ENCODE peak calls at places on chromosomes 7 and 10, in seven cellular contexts. I, O, C, H, L, K and A are unnamed samples.

GRCh38 chr7:41971640-41972187 is 265.3 kb downstream of the GLI3 start:
- DNase-seq in L (no peak), C (no peak), H (peak), O (no peak), K (no peak), I (no peak), A (no peak)

GRCh38 chr10:6583447-6583846 is 3.4 kb upstream of the PRKCQ start:
- DNase-seq in C (no peak), K (no peak), O (no peak), H (no peak), I (no peak), L (no peak), A (no peak)

GRCh38 chr10:120632047-120632446 is 175.0 kb downstream of the PLPP4 start:
- DNase-seq in H (no peak), K (no peak), L (no peak), C (no peak), I (no peak), O (no peak), A (no peak)

GRCh38 chr10:73248259-73248724 is 1.2 kb upstream of the DNAJC9 start:
- DNase-seq in C (no peak), I (no peak), H (no peak), L (no peak), K (no peak), O (no peak), A (no peak)

GRCh38 chr7:42494199-42494710 is 257.2 kb upstream of the GLI3 start:
- DNase-seq in C (no peak), I (no peak), K (no peak), L (no peak), O (no peak), H (no peak), A (no peak)

GRCh38 chr7:139431010-139431409 is 52.5 kb downstream of the KLRG2 start:
- DNase-seq in O (no peak), I (no peak), C (no peak), K (no peak), H (no peak), L (no peak), A (no peak)

GRCh38 chr7:29106128-29106988 is 40.0 kb downstream of the CPVL start:
- DNase-seq in I (no peak), O (peak), L (peak), H (peak), C (no peak), K (no peak), A (no peak)

GRCh38 chr10:5560142-5560843 is 35.5 kb downstream of the CALML3 start:
- DNase-seq in L (no peak), C (no peak), H (no peak), O (no peak), K (peak), I (peak), A (no peak)

GRCh38 chr7:149773446-149774236 is at the start of gene ZNF467:
- DNase-seq in K (peak), L (peak), O (peak), C (peak), I (no peak), H (no peak), A (peak)

GRCh38 chr7:157292770-157293412 is 43.9 kb upstream of the DNAJB6 start:
- DNase-seq in O (peak), L (no peak), H (no peak), K (no peak), C (no peak), I (no peak), A (peak)

GRCh38 chr7:50146692-50147091 is 53.6 kb upstream of the ZPBP start:
- DNase-seq in I (no peak), C (no peak), K (no peak), L (no peak), H (no peak), O (no peak), A (no peak)

GRCh38 chr10:129534826-129535225 is 67.8 kb downstream of the MGMT start:
- DNase-seq in L (no peak), K (no peak), H (no peak), O (no peak), I (no peak), C (no peak), A (no peak)

GRCh38 chr10:73819513-73820093 is 8.2 kb upstream of the NDST2 start:
- DNase-seq in I (no peak), O (no peak), H (no peak), K (no peak), L (no peak), C (no peak), A (peak)

GRCh38 chr10:30537586-30537985 is 92.0 kb downstream of the LYZL2 start:
- DNase-seq in L (no peak), K (no peak), C (no peak), O (no peak), H (no peak), I (no peak), A (no peak)

GRCh38 chr10:56632537-56632936 is 271.5 kb upstream of the ZWINT start:
- DNase-seq in O (no peak), I (no peak), C (no peak), H (no peak), K (no peak), L (no peak), A (no peak)

GRCh38 chr7:136687693-136688322 is 180.6 kb upstream of the CHRM2 start:
- DNase-seq in I (no peak), L (peak), K (no peak), H (peak), C (no peak), O (peak), A (no peak)

DNA sequence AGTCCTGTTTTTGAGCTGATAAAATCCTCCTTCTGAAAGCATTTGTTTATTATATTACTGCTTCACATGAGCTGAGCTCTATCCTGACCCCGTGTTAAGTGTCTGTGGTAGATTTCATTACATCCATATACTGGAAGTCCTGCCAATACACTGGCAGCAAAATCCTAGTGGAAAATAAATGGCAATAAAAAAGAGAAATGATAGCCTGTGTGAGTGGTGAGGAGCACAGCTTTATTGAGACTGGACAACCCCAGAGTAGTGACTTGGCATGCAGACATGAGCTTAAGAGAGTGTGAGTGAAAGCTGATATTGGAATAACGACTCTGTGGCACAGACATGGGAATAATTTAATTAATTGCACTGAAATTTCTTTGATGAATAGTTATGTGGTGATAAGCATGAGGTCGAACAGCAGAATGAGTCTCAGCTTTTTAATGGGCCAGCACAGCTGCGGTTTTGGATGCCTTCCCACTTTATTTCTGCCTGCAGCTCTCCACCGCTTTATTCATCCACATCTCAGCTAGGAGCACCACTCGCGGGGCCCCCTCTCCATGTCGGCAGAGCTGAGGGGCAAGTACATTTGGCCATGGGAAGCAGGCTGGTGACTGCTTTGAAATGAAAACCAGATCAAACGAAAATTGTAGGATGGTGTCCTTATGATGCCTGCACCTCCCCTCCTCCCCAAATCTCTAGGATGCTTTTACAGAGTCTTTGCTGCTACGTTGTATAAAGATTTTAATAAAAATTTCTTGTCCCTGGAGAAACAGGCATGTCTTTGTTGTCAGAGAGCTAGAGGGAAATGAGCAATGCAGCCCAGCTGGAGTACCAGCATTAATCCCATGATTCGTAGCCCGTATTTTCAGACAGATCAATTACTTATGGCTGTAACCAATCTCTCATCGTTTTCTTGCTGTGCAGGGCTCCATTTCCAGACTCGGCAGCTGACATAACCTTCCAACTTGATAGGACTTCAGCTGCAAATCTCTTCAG is 494.3 kb downstream of the AUTS2 start:
- DNase-seq in L (no peak), K (no peak), C (peak), H (no peak), O (no peak), I (no peak), A (no peak)
- TF ChIP-seq EP300 in L (no peak), K (no peak), C (no peak), H (no peak), O (no peak), I (no peak), A (no peak)

GRCh38 chr7:47233996-47234395 is 347.9 kb downstream of the TNS3 start:
- DNase-seq in C (no peak), L (no peak), H (no peak), O (no peak), K (no peak), I (no peak), A (no peak)
- H3K4me3 ChIP-seq in C (no peak), L (no peak), H (no peak), O (no peak), K (no peak), I (no peak), A (no peak)

GRCh38 chr10:69124558-69125121 is 662 bp downstream of the VPS26A start:
- DNase-seq in O (peak), C (peak), H (peak), L (no peak), I (no peak), K (no peak), A (peak)

GRCh38 chr10:69119896-69120295 is 4.1 kb upstream of the VPS26A start:
- DNase-seq in C (no peak), K (no peak), L (no peak), O (no peak), I (no peak), H (no peak), A (no peak)

GRCh38 chr10:69125554-69125953 is 1.6 kb downstream of the VPS26A start:
- DNase-seq in K (no peak), O (no peak), L (no peak), I (no peak), H (no peak), C (no peak), A (no peak)

GRCh38 chr10:69123306-69123746 is 652 bp upstream of the VPS26A start:
- DNase-seq in O (peak), K (no peak), L (peak), H (peak), C (no peak), I (no peak), A (peak)

GRCh38 chr10:69123747-69124557 is at the start of gene VPS26A:
- DNase-seq in K (peak), L (peak), I (peak), C (peak), O (peak), H (peak), A (peak)
- TF ChIP-seq EP300 in K (peak), L (peak), I (no peak), C (no peak), O (no peak), H (no peak), A (no peak)

DNA sequence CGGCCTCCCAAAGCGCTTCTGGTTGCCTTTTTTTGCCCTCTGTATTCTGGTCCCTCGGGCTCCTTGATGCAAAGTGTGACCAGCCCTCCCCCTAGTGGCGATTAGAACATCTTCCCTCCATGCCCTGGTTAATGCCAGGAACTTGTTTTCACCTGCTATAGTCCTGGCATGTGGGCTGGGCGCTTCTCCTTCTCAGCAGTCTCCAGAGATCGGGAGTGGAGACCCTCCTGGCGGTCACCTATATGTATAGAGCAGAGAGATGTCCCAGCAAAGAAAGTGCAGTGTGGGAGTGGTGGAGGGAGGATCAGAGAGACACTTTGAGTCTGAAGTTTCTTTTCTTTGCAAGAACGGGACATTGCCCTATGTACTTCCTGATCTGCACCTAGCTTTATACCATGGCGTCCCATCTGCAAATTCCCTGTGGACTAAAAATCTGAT is 264.1 kb downstream of the OTUD1 start:
- DNase-seq in C (peak), K (peak), L (peak), H (peak), I (no peak), O (peak), A (peak)
- H3K4me3 ChIP-seq in C (no peak), K (no peak), L (no peak), H (no peak), I (no peak), O (no peak), A (no peak)

GRCh38 chr7:8391353-8392062 is 41.9 kb upstream of the NXPH1 start:
- DNase-seq in H (no peak), C (no peak), O (no peak), L (no peak), I (no peak), K (no peak), A (no peak)
- TF ChIP-seq EP300 in H (no peak), C (no peak), O (no peak), L (no peak), I (no peak), K (no peak), A (no peak)

GRCh38 chr7:5282464-5283316 is at the start of gene SLC29A4:
- DNase-seq in I (no peak), L (no peak), C (peak), O (peak), H (no peak), K (no peak), A (peak)

GRCh38 chr7:5284304-5285281 is 1.9 kb downstream of the SLC29A4 start:
- DNase-seq in C (peak), H (peak), I (no peak), L (no peak), K (no peak), O (peak), A (peak)

GRCh38 chr7:5279734-5280133 is 3.0 kb upstream of the SLC29A4 start:
- DNase-seq in H (no peak), C (no peak), O (no peak), K (no peak), L (no peak), I (no peak), A (no peak)

GRCh38 chr7:5286933-5287332 is 4.2 kb downstream of the SLC29A4 start:
- DNase-seq in O (no peak), I (no peak), H (no peak), L (no peak), K (no peak), C (no peak), A (no peak)

GRCh38 chr7:5283421-5284303 is 919 bp downstream of the SLC29A4 start:
- DNase-seq in I (no peak), K (no peak), O (peak), C (no peak), L (no peak), H (peak), A (no peak)
- H3K4me3 ChIP-seq in I (peak), K (peak), O (peak), C (peak), L (peak), H (peak), A (peak)

DNA sequence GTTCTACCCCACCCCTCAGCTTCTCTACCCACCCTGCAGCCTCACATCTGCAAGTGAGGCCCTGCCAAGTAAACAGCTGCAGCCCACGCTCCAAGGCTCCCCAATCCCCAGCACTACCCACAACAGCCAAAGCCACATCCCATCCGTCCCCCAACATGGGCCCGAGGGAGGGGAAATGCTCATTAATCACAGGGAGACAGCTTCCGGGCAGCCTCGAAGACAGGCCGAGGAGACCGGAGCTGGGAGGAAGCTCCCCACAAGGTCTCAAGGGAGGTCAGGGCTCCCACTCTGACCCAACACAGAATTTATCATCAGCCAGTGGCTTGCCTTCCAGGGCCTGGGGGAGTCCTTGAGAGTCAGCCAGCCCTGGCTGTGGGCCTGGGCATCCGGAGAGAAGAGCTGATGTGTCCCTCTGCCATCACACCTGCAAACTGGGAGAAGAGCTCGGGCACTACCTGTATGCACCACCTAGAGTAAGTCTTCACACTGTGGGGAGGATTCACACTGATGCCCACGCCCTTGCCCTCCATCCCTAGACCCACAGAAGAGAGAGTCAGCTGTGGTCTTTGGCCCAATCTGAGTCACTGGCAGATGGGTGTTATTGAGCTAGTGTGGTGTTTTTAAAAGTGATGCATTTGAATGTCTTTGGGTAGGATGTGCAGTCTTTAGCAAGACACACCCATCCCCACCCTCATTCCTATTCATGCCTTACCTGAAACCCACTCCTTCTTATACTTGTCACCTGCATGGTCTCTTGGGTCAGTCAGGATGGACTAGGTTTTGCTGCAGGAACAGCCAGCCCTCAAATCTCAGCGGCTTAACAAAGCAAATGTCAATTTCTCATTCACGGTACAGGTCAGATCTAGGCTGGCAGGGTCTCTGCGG is 115.4 kb upstream of the ZMIZ1 start:
- DNase-seq in H (no peak), L (no peak), K (no peak), C (peak), I (no peak), O (no peak), A (no peak)
- TF ChIP-seq EP300 in H (no peak), L (no peak), K (no peak), C (no peak), I (no peak), O (no peak), A (no peak)

GRCh38 chr7:18574235-18574540 is 78.6 kb downstream of the HDAC9 start:
- DNase-seq in I (no peak), L (no peak), K (no peak), C (no peak), O (no peak), H (no peak), A (no peak)

GRCh38 chr7:18572885-18573284 is 77.3 kb downstream of the HDAC9 start:
- DNase-seq in O (no peak), H (no peak), C (no peak), I (no peak), K (no peak), L (no peak), A (no peak)

GRCh38 chr7:18574676-18575075 is 79.1 kb downstream of the HDAC9 start:
- DNase-seq in I (no peak), L (no peak), K (no peak), H (no peak), O (no peak), C (no peak), A (no peak)

GRCh38 chr7:18575989-18576572 is 80.5 kb downstream of the HDAC9 start:
- DNase-seq in H (no peak), O (no peak), K (no peak), I (no peak), C (no peak), L (no peak), A (no peak)

DNA sequence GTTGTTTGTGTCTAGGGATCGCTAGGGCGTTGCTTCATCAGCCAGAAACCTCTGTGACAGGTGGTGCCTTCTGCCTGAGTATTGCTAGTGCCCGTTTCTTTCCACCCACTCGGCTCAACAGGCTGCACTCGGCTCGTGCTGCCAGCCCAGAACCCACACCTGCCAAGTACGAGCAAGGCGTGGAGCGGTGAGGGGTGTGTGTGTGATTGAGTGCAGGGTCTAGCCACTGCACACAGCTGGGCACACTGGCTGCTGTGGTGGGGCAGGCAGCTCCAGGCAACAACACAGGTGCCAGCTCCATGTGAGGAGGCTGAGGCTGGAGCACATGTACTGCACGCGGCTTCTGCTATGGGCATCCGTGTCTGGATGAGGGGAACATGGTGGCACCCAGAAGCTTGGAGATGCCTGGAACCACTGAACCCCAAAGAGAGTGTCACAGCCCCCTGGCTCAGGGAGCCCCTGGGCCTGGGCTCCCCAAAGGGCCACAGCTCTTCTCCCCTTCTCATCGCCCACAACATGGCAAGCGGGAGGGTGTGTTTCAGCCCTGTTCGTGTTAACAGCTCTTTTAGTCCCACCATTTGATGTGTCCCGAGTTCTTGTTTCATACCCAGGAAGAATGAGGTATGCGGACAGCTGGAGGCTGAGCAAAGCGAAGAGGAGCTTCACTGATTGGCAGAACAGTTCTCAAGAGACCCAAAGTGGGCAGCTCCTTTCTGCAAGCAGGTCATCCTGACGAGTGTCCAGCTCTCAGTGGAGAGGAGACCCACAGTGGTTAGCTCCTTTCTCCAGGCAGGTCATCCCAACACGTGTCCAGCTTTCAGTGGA is 78.1 kb downstream of the HDAC9 start:
- DNase-seq in K (no peak), L (no peak), I (no peak), O (no peak), H (no peak), C (no peak), A (no peak)
- H3K4me3 ChIP-seq in K (no peak), L (no peak), I (no peak), O (no peak), H (no peak), C (no peak), A (no peak)